ENCODE peak calls at places on chromosomes 12 and 14, in five cellular contexts. One of them, this sample, is unnamed.
A peak's percentile ranks its signal among the peaks of the same experiment; 100 is the strongest.

GRCh38 chr12:130076752-130077151 is 85.5 kb upstream of the FZD10 start:
- DNase-seq in A549: no peak
- DNase-seq in SK-N-SH: no peak
- DNase-seq in HepG2: no peak
- DNase-seq in GM12878: no peak
- DNase-seq in this sample: no peak

GRCh38 chr12:45762185-45763110 is 32.9 kb downstream of the ARID2 start:
- DNase-seq in A549: peak; percentile 62
- DNase-seq in SK-N-SH: peak; percentile 36
- DNase-seq in HepG2: peak; percentile 28
- DNase-seq in GM12878: no peak
- DNase-seq in this sample: peak; percentile 27

GRCh38 chr12:32893008-32893407 is 3.6 kb downstream of the PKP2 start:
- DNase-seq in A549: no peak
- DNase-seq in SK-N-SH: no peak
- DNase-seq in HepG2: peak; percentile 39
- DNase-seq in GM12878: no peak
- DNase-seq in this sample: no peak

GRCh38 chr14:90720336-90720735 is 95.9 kb downstream of the TTC7B start:
- DNase-seq in A549: peak; percentile 11
- DNase-seq in SK-N-SH: peak; percentile 47
- DNase-seq in HepG2: no peak
- DNase-seq in GM12878: no peak
- DNase-seq in this sample: peak; percentile 71

GRCh38 chr12:4859478-4860210 is 50.1 kb upstream of the KCNA1 start:
- DNase-seq in A549: no peak
- DNase-seq in SK-N-SH: no peak
- DNase-seq in HepG2: no peak
- DNase-seq in GM12878: no peak
- DNase-seq in this sample: no peak

GRCh38 chr12:80892597-80893445 is 44.9 kb downstream of the LIN7A start:
- DNase-seq in A549: no peak
- DNase-seq in SK-N-SH: no peak
- DNase-seq in HepG2: no peak
- DNase-seq in GM12878: peak; percentile 9
- DNase-seq in this sample: no peak

GRCh38 chr14:105283899-105284298 is 16.9 kb downstream of the BRF1 start:
- DNase-seq in A549: no peak
- DNase-seq in SK-N-SH: no peak
- DNase-seq in HepG2: no peak
- DNase-seq in GM12878: no peak
- DNase-seq in this sample: no peak

GRCh38 chr12:45543887-45544286 is 185.6 kb upstream of the ARID2 start:
- DNase-seq in A549: peak; percentile 78
- DNase-seq in SK-N-SH: peak; percentile 69
- DNase-seq in HepG2: peak; percentile 53
- DNase-seq in GM12878: peak; percentile 56
- DNase-seq in this sample: peak; percentile 68

GRCh38 chr12:19978193-19978592 is 390.1 kb upstream of the PDE3A start:
- DNase-seq in A549: peak; percentile 40
- DNase-seq in SK-N-SH: no peak
- DNase-seq in HepG2: no peak
- DNase-seq in GM12878: no peak
- DNase-seq in this sample: no peak

GRCh38 chr14:20630340-20631022 is 11.0 kb downstream of the OR6S1 start:
- DNase-seq in A549: peak; percentile 91
- DNase-seq in SK-N-SH: no peak
- DNase-seq in HepG2: peak; percentile 81
- DNase-seq in GM12878: no peak
- DNase-seq in this sample: peak; percentile 21

GRCh38 chr14:93036652-93037341 is 78.9 kb downstream of the ITPK1 start:
- DNase-seq in A549: peak; percentile 21
- DNase-seq in SK-N-SH: no peak
- DNase-seq in HepG2: peak; percentile 69
- DNase-seq in GM12878: no peak
- DNase-seq in this sample: no peak

GRCh38 chr12:2998789-2999264 is 39.6 kb downstream of the TEAD4 start:
- DNase-seq in A549: no peak
- DNase-seq in SK-N-SH: no peak
- DNase-seq in HepG2: no peak
- DNase-seq in GM12878: no peak
- DNase-seq in this sample: peak; percentile 88

GRCh38 chr14:24279301-24280186 is 8.1 kb upstream of the RABGGTA start:
- DNase-seq in A549: peak; percentile 41
- DNase-seq in SK-N-SH: peak; percentile 67
- DNase-seq in HepG2: no peak
- DNase-seq in GM12878: peak; percentile 64
- DNase-seq in this sample: no peak

GRCh38 chr12:32302218-32302826 is 97.0 kb upstream of the FGD4 start:
- DNase-seq in A549: no peak
- DNase-seq in SK-N-SH: peak; percentile 55
- DNase-seq in HepG2: peak; percentile 53
- DNase-seq in GM12878: peak; percentile 63
- DNase-seq in this sample: peak; percentile 54

GRCh38 chr12:75291014-75291413 is 39.1 kb downstream of the CAPS2 start:
- DNase-seq in A549: no peak
- DNase-seq in SK-N-SH: no peak
- DNase-seq in HepG2: no peak
- DNase-seq in GM12878: no peak
- DNase-seq in this sample: no peak

GRCh38 chr12:127729381-127729780 is 537.6 kb upstream of the TMEM132C start:
- DNase-seq in A549: no peak
- DNase-seq in SK-N-SH: no peak
- DNase-seq in HepG2: no peak
- DNase-seq in GM12878: no peak
- DNase-seq in this sample: no peak

GRCh38 chr12:50458606-50459005 is 46.2 kb upstream of the DIP2B start:
- DNase-seq in A549: no peak
- DNase-seq in SK-N-SH: no peak
- DNase-seq in HepG2: no peak
- DNase-seq in GM12878: no peak
- DNase-seq in this sample: no peak

GRCh38 chr12:10753066-10753465 is 29.9 kb upstream of the YBX3 start:
- DNase-seq in A549: no peak
- DNase-seq in SK-N-SH: no peak
- DNase-seq in HepG2: no peak
- DNase-seq in GM12878: no peak
- DNase-seq in this sample: no peak

GRCh38 chr12:105433804-105434203 is 103.3 kb downstream of the C12orf75 start:
- DNase-seq in A549: no peak
- DNase-seq in SK-N-SH: no peak
- DNase-seq in HepG2: no peak
- DNase-seq in GM12878: no peak
- DNase-seq in this sample: no peak

GRCh38 chr14:69263771-69264170 is 3.8 kb downstream of the GALNT16 start:
- DNase-seq in A549: no peak
- DNase-seq in SK-N-SH: no peak
- DNase-seq in HepG2: no peak
- DNase-seq in GM12878: no peak
- DNase-seq in this sample: no peak

GRCh38 chr12:107385518-107385917 is 292.2 kb upstream of the CRY1 start:
- DNase-seq in A549: peak; percentile 74
- DNase-seq in SK-N-SH: no peak
- DNase-seq in HepG2: no peak
- DNase-seq in GM12878: no peak
- DNase-seq in this sample: no peak

GRCh38 chr14:20044243-20044642 is 8.4 kb upstream of the OR4K13 start:
- DNase-seq in A549: no peak
- DNase-seq in SK-N-SH: no peak
- DNase-seq in HepG2: no peak
- DNase-seq in GM12878: no peak
- DNase-seq in this sample: peak; percentile 22

GRCh38 chr12:71958056-71958455 is 19.4 kb downstream of the TPH2 start:
- DNase-seq in A549: no peak
- DNase-seq in SK-N-SH: no peak
- DNase-seq in HepG2: peak; percentile 12
- DNase-seq in GM12878: no peak
- DNase-seq in this sample: no peak

GRCh38 chr12:20367731-20368652 is at the start of gene PDE3A:
- DNase-seq in A549: peak; percentile 79
- DNase-seq in SK-N-SH: peak; percentile 80
- DNase-seq in HepG2: no peak
- DNase-seq in GM12878: no peak
- DNase-seq in this sample: no peak

GRCh38 chr12:94149781-94150482 is 1.6 kb downstream of the PLXNC1 start:
- DNase-seq in A549: peak; percentile 21
- DNase-seq in SK-N-SH: peak; percentile 68
- DNase-seq in HepG2: no peak
- DNase-seq in GM12878: no peak
- DNase-seq in this sample: no peak

GRCh38 chr12:47881826-47882427 is 22.9 kb downstream of the VDR start:
- DNase-seq in A549: peak; percentile 20
- DNase-seq in SK-N-SH: no peak
- DNase-seq in HepG2: no peak
- DNase-seq in GM12878: no peak
- DNase-seq in this sample: no peak

GRCh38 chr12:47883663-47884195 is 21.1 kb downstream of the VDR start:
- DNase-seq in A549: no peak
- DNase-seq in SK-N-SH: no peak
- DNase-seq in HepG2: no peak
- DNase-seq in GM12878: no peak
- DNase-seq in this sample: no peak

GRCh38 chr12:47884501-47884900 is 20.3 kb downstream of the VDR start:
- DNase-seq in A549: no peak
- DNase-seq in SK-N-SH: no peak
- DNase-seq in HepG2: no peak
- DNase-seq in GM12878: no peak
- DNase-seq in this sample: no peak

GRCh38 chr12:47881041-47881440 is 23.8 kb downstream of the VDR start:
- DNase-seq in A549: no peak
- DNase-seq in SK-N-SH: no peak
- DNase-seq in HepG2: no peak
- DNase-seq in GM12878: no peak
- DNase-seq in this sample: no peak

DNA sequence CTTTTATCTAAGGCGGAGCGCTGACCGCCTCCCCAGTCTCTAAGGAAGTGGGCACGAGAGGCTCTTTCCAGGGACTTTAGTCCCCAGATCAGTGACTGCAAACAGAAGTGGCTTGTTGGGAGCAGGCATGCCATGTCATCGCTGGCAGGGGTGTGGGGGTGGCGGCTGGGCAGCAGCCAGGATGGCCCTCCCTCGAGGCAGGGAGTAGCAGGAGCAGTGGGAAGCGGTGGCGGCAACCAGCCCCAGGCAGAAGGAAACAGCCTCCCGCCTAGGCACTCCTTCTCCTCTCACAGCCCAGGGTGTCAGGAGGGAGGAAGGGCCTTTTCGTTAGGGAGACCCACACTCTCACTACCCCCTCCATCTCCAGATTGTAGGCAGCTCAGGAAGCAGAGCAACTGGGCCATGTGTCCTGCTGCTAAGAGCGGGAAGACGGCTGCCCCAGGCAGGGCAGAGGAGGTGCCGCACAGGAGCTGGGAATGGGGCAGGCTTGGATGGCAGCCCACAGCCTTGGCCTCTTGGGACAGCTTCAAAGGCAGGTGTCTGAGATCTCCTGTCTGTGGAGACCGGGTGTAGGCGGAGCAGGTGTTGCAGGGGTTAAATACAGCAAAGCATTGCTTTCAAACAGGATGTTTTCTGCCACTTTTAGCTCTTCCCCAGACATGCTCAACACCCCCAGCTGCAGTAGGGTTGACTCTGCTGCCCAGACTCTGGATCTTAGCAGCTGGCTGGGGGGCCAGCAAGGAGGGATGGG is 21.8 kb downstream of the VDR start:
- DNase-seq in A549: no peak
- DNase-seq in SK-N-SH: peak; percentile 48
- DNase-seq in HepG2: no peak
- DNase-seq in GM12878: peak; percentile 77
- DNase-seq in this sample: no peak
- TF ChIP-seq MAX in A549: no peak
- TF ChIP-seq MAX in SK-N-SH: no peak
- TF ChIP-seq MAX in HepG2: no peak
- TF ChIP-seq MAX in GM12878: no peak
- TF ChIP-seq MAX in this sample: no peak

GRCh38 chr12:55679691-55680090 is 28.0 kb downstream of the ITGA7 start:
- DNase-seq in A549: no peak
- DNase-seq in SK-N-SH: no peak
- DNase-seq in HepG2: no peak
- DNase-seq in GM12878: no peak
- DNase-seq in this sample: no peak

GRCh38 chr12:55683676-55684075 is 24.0 kb downstream of the ITGA7 start:
- DNase-seq in A549: no peak
- DNase-seq in SK-N-SH: no peak
- DNase-seq in HepG2: no peak
- DNase-seq in GM12878: no peak
- DNase-seq in this sample: no peak

GRCh38 chr12:55684761-55685370 is 22.8 kb downstream of the ITGA7 start:
- DNase-seq in A549: no peak
- DNase-seq in SK-N-SH: no peak
- DNase-seq in HepG2: no peak
- DNase-seq in GM12878: no peak
- DNase-seq in this sample: no peak

GRCh38 chr12:55682087-55682796 is 25.5 kb downstream of the ITGA7 start:
- DNase-seq in A549: peak; percentile 42
- DNase-seq in SK-N-SH: no peak
- DNase-seq in HepG2: peak; percentile 41
- DNase-seq in GM12878: no peak
- DNase-seq in this sample: no peak

GRCh38 chr12:55681142-55682077 is 26.3 kb downstream of the ITGA7 start:
- DNase-seq in A549: peak; percentile 92
- DNase-seq in SK-N-SH: no peak
- DNase-seq in HepG2: peak; percentile 92
- DNase-seq in GM12878: no peak
- DNase-seq in this sample: no peak
- TF ChIP-seq SMC3 in A549: peak; percentile 50
- TF ChIP-seq SMC3 in SK-N-SH: no peak
- TF ChIP-seq SMC3 in HepG2: peak; percentile 33
- TF ChIP-seq SMC3 in GM12878: no peak
- TF ChIP-seq SMC3 in this sample: no peak

GRCh38 chr12:1993871-1994371 is 10.3 kb downstream of the DCP1B start:
- DNase-seq in A549: no peak
- DNase-seq in SK-N-SH: no peak
- DNase-seq in HepG2: peak; percentile 86
- DNase-seq in GM12878: no peak
- DNase-seq in this sample: no peak

GRCh38 chr12:1994429-1995143 is 9.7 kb downstream of the DCP1B start:
- DNase-seq in A549: no peak
- DNase-seq in SK-N-SH: no peak
- DNase-seq in HepG2: no peak
- DNase-seq in GM12878: no peak
- DNase-seq in this sample: no peak

GRCh38 chr12:1992732-1993131 is 11.5 kb downstream of the DCP1B start:
- DNase-seq in A549: no peak
- DNase-seq in SK-N-SH: no peak
- DNase-seq in HepG2: no peak
- DNase-seq in GM12878: no peak
- DNase-seq in this sample: no peak

GRCh38 chr12:1995205-1995896 is 8.9 kb downstream of the DCP1B start:
- DNase-seq in A549: no peak
- DNase-seq in SK-N-SH: no peak
- DNase-seq in HepG2: no peak
- DNase-seq in GM12878: peak; percentile 30
- DNase-seq in this sample: no peak

GRCh38 chr12:1993341-1993740 is 10.9 kb downstream of the DCP1B start:
- DNase-seq in A549: peak; percentile 30
- DNase-seq in SK-N-SH: no peak
- DNase-seq in HepG2: peak; percentile 29
- DNase-seq in GM12878: no peak
- DNase-seq in this sample: no peak
- TF ChIP-seq MAX in A549: no peak
- TF ChIP-seq MAX in SK-N-SH: no peak
- TF ChIP-seq MAX in HepG2: no peak
- TF ChIP-seq MAX in GM12878: no peak
- TF ChIP-seq MAX in this sample: no peak

GRCh38 chr12:647713-648085 is 15.5 kb downstream of the NINJ2 start:
- DNase-seq in A549: no peak
- DNase-seq in SK-N-SH: no peak
- DNase-seq in HepG2: no peak
- DNase-seq in GM12878: no peak
- DNase-seq in this sample: no peak
- TF ChIP-seq SMC3 in A549: no peak
- TF ChIP-seq SMC3 in SK-N-SH: no peak
- TF ChIP-seq SMC3 in HepG2: no peak
- TF ChIP-seq SMC3 in GM12878: no peak
- TF ChIP-seq SMC3 in this sample: no peak